ENCODE peak calls at places on chromosomes 2 and 18, in six cellular contexts. P is ascending aorta, D is RWPE1, U is adrenal gland, W is H1, V is osteoblast. L is an unnamed sample.
A peak's percentile ranks its signal among the peaks of the same experiment; 100 is the strongest.

GRCh38 chr2:108451976-108452375 is 3.0 kb downstream of the GCC2 start:
- DNase-seq in U (no peak), P (no peak), V (peak; percentile 30), D (no peak), W (no peak), L (no peak)

GRCh38 chr2:133266926-133267590 is 301.2 kb downstream of the NCKAP5 start:
- DNase-seq in P (no peak), D (no peak), W (peak; percentile 47), U (no peak), V (no peak), L (no peak)

GRCh38 chr18:1665064-1665463 is 760.4 kb downstream of the ADCYAP1 start:
- DNase-seq in P (no peak), D (peak; percentile 2), W (no peak), V (no peak), U (no peak), L (no peak)

GRCh38 chr2:120861576-120862191 is 126.0 kb downstream of the GLI2 start:
- DNase-seq in U (no peak), P (no peak), D (no peak), V (peak; percentile 92), W (no peak), L (no peak)

GRCh38 chr2:161031516-161031915 is 128.7 kb upstream of the TANK start:
- DNase-seq in D (no peak), P (no peak), W (no peak), U (no peak), V (no peak), L (no peak)

GRCh38 chr2:40037303-40037702 is 258.2 kb upstream of the THUMPD2 start:
- DNase-seq in V (no peak), U (peak; percentile 16), P (no peak), W (no peak), D (no peak), L (no peak)

GRCh38 chr2:70140978-70141753 is 49.7 kb downstream of the C2orf42 start:
- DNase-seq in U (peak; percentile 64), W (peak; percentile 78), V (no peak), D (peak; percentile 87), P (peak; percentile 45), L (peak; percentile 100)

GRCh38 chr18:34493099-34493544 is 217.0 kb upstream of the DTNA start:
- DNase-seq in D (no peak), V (peak; percentile 90), W (peak; percentile 78), P (peak; percentile 64), U (peak; percentile 73), L (peak; percentile 71)

GRCh38 chr2:129936334-129936934 is 43.0 kb upstream of the RAB6C start:
- DNase-seq in D (peak; percentile 39), U (peak; percentile 40), V (peak; percentile 74), P (no peak), W (no peak), L (no peak)

GRCh38 chr2:120423167-120423943 is 77.4 kb downstream of the INHBB start:
- DNase-seq in V (peak; percentile 26), D (no peak), U (no peak), W (peak; percentile 36), P (no peak), L (no peak)

GRCh38 chr18:7470503-7470902 is 96.6 kb upstream of the PTPRM start:
- DNase-seq in U (no peak), W (no peak), D (no peak), V (no peak), P (no peak), L (no peak)

GRCh38 chr2:20674974-20675679 is 8.2 kb downstream of the GDF7 start:
- DNase-seq in P (peak; percentile 43), D (peak; percentile 48), W (no peak), U (peak; percentile 81), V (peak; percentile 99), L (no peak)

GRCh38 chr2:73700661-73701447 is 36.3 kb downstream of the TPRKB start:
- DNase-seq in V (no peak), U (peak; percentile 19), D (no peak), W (no peak), P (no peak), L (no peak)

GRCh38 chr2:66555511-66556324 is 120.8 kb downstream of the MEIS1 start:
- DNase-seq in P (no peak), D (no peak), V (no peak), U (no peak), W (no peak), L (peak; percentile 45)
- H3K27ac ChIP-seq in P (peak overlapping the region; percentile 74), D (peak overlapping the region; percentile 64), V (no peak overlapping the region), U (peak overlapping the region; percentile 29), W (no peak overlapping the region), L (peak overlapping the region; percentile 76)

GRCh38 chr2:114222331-114222730 is 220.1 kb upstream of the DPP10 start:
- DNase-seq in U (no peak), D (no peak), V (no peak), P (no peak), W (no peak), L (no peak)
- H3K27ac ChIP-seq in U (no peak overlapping the region), D (no peak overlapping the region), V (no peak overlapping the region), P (no peak overlapping the region), W (no peak overlapping the region), L (no peak overlapping the region)

DNA sequence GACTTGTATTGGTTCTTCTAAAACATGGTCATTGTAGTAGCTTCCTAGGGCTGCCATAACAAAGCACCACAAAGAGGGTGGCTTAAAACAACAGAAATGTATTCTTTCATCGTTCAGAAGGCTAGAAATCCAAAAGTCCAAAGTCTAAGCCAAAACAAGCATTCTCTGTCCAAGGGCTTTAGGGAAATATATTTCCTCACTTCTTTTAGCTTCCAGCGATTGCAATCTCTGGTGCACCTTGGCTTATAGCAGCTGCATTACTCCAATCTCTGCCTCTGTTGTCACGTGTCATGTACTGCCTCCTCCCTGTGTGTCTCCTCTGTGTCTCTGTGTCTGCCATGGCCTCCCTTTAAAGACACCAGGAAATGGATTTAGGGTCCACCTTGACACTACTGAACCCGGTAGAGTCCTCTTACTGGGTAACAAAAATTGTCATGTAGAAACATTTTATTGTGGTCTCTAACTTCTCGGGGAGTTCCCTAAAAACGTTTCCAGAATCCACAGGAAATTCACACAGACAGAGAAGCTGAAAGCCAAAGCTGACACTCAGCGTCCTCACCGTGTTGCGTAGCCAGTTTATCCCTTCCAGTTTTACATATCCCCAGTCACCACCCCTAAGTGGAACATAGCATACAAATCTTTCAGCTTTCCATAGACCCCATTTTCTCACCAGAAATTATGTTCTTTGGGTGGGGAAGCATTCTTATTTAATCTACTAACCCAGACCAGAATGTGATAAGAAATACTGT is 20.7 kb upstream of the TTN start:
- DNase-seq in P (no peak), V (no peak), W (no peak), D (no peak), U (no peak), L (no peak)
- H3K27ac ChIP-seq in P (peak overlapping the region; percentile 45), V (peak overlapping the region; percentile 10), W (no peak overlapping the region), D (no peak overlapping the region), U (no peak overlapping the region), L (no peak overlapping the region)

DNA sequence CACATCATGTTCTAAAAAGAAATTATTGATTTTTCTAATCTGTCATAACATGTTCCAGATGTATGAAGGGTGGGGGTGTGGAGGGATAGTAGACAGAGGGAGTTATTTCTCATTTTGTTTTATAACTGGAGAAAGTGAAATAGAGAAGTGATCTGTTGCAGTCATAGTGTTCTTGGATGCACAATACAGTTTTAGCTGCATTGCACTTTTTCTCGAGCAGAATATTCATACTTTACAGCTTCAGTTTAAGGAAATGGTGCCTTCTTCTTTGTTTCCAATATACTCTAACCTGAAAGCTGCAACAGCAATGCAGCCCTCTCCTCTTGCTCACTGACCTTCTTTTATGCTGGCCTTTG is 97.7 kb upstream of the UGP2 start:
- DNase-seq in P (no peak), D (no peak), W (no peak), V (no peak), U (no peak), L (no peak)
- H3K27ac ChIP-seq in P (no peak overlapping the region), D (no peak overlapping the region), W (no peak overlapping the region), V (no peak overlapping the region), U (no peak overlapping the region), L (no peak overlapping the region)

GRCh38 chr18:48540329-48541025 is 1.6 kb downstream of the CTIF start:
- DNase-seq in W (peak; percentile 71), P (no peak), D (peak; percentile 47), V (peak; percentile 90), U (peak; percentile 78), L (no peak)
- H3K27ac ChIP-seq in W (no peak overlapping the region), P (peak overlapping the region; percentile 95), D (peak overlapping the region; percentile 95), V (peak overlapping the region; percentile 81), U (peak overlapping the region; percentile 83), L (peak overlapping the region; percentile 91)